ENCODE peak calls at places on chromosomes 4 and X, in five cellular contexts. F is NCI-H146, H is GM18507, Q is ureter, J is cardiac fibroblast. D is an unnamed sample.

GRCh38 chr4:170008376-170008775 is 17.8 kb downstream of the MFAP3L start:
- DNase-seq in Q (no peak), J (peak; percentile 29), H (no peak), F (no peak), D (no peak)

GRCh38 chr4:22463179-22463578 is 52.7 kb downstream of the ADGRA3 start:
- DNase-seq in Q (no peak), J (no peak), H (no peak), F (no peak), D (no peak)

GRCh38 chr4:8117278-8117682 is 41.3 kb downstream of the ABLIM2 start:
- DNase-seq in Q (no peak), H (peak; percentile 38), J (peak; percentile 50), F (peak; percentile 19), D (peak; percentile 21)

GRCh38 chr4:40334591-40335507 is at the start of gene CHRNA9:
- DNase-seq in Q (no peak), J (no peak), F (no peak), H (no peak), D (no peak)

GRCh38 chr4:107709916-107710315 is 10.1 kb downstream of the PAPSS1 start:
- DNase-seq in H (no peak), J (peak; percentile 37), F (no peak), Q (no peak), D (no peak)

GRCh38 chr4:98539741-98540140 is 118.7 kb downstream of the TSPAN5 start:
- DNase-seq in F (no peak), H (no peak), J (no peak), Q (no peak), D (no peak)

GRCh38 chr4:40557741-40558140 is 71.9 kb downstream of the RBM47 start:
- DNase-seq in Q (no peak), F (no peak), J (no peak), H (no peak), D (peak; percentile 84)

GRCh38 chr4:36220776-36221175 is 23.5 kb downstream of the ARAP2 start:
- DNase-seq in Q (no peak), F (no peak), H (no peak), J (no peak), D (no peak)

GRCh38 chr4:74117024-74117534 is 18.1 kb upstream of the CXCL2 start:
- DNase-seq in Q (peak; percentile 72), F (no peak), J (peak; percentile 99), H (no peak), D (peak; percentile 85)

GRCh38 chr4:472881-473574 is 25.9 kb downstream of the ZNF721 start:
- DNase-seq in Q (no peak), F (peak; percentile 7), J (peak; percentile 17), H (no peak), D (peak; percentile 28)

GRCh38 chr4:126564283-126564854 is 1068.4 kb upstream of the INTU start:
- DNase-seq in F (no peak), H (no peak), J (no peak), Q (no peak), D (no peak)

GRCh38 chrX:255923-256331 is 25.3 kb upstream of the PLCXD1 start:
- DNase-seq in Q (peak; percentile 35), H (no peak), J (no peak), F (no peak), D (no peak)

GRCh38 chr4:8035371-8035780 is 95.7 kb upstream of the AFAP1 start:
- DNase-seq in H (no peak), Q (no peak), J (peak; percentile 41), F (no peak), D (peak; percentile 14)

GRCh38 chr4:177391953-177392352 is 50.3 kb downstream of the AGA start:
- DNase-seq in Q (no peak), F (no peak), J (peak; percentile 29), H (no peak), D (no peak)

GRCh38 chrX:16310326-16310725 is 143.0 kb downstream of the MAGEB17 start:
- DNase-seq in Q (no peak), J (no peak), H (no peak), F (no peak), D (no peak)

GRCh38 chrX:68997911-68998310 is 167.3 kb downstream of the PJA1 start:
- DNase-seq in H (no peak), Q (no peak), J (peak; percentile 72), F (no peak), D (peak; percentile 46)

GRCh38 chr4:128427832-128428366 is 140.3 kb upstream of the PGRMC2 start:
- DNase-seq in J (peak; percentile 91), H (no peak), F (peak; percentile 20), Q (peak; percentile 50), D (peak; percentile 81)